ENCODE peak calls at places on chromosomes 11 and 22, in four cellular contexts. U is SK-N-SH, A is K562, C is GM12878. M is an unnamed sample.

GRCh38 chr11:19869946-19870589 is 157.4 kb downstream of the NAV2 start:
- DNase-seq in U (no peak), A (no peak), C (no peak), M (no peak)

GRCh38 chr22:44719586-44720368 is 17.8 kb downstream of the PRR5 start:
- DNase-seq in U (peak), A (no peak), C (no peak), M (no peak)

GRCh38 chr11:44681698-44682097 is 45.1 kb upstream of the TSPAN18 start:
- DNase-seq in U (no peak), A (no peak), C (no peak), M (no peak)

GRCh38 chr11:12288212-12288933 is 89.0 kb upstream of the PARVA start:
- DNase-seq in U (peak), A (peak), C (no peak), M (peak)

GRCh38 chr22:39242809-39243442 is 1.9 kb downstream of the PDGFB start:
- DNase-seq in U (no peak), A (peak), C (no peak), M (no peak)

GRCh38 chr11:18785416-18785815 is 6.2 kb downstream of the PTPN5 start:
- DNase-seq in U (peak), A (no peak), C (no peak), M (no peak)

GRCh38 chr22:38614331-38615122 is 41.7 kb downstream of the FAM227A start:
- DNase-seq in U (no peak), A (no peak), C (no peak), M (no peak)

GRCh38 chr11:124745835-124746620 is 6.0 kb downstream of the VSIG2 start:
- DNase-seq in U (no peak), A (peak), C (no peak), M (no peak)

GRCh38 chr11:115709297-115709696 is 205.1 kb upstream of the CADM1 start:
- DNase-seq in U (no peak), A (no peak), C (peak), M (no peak)

GRCh38 chr22:46604306-46604690 is 15.9 kb upstream of the GRAMD4 start:
- DNase-seq in U (no peak), A (peak), C (peak), M (no peak)

GRCh38 chr11:31487848-31488247 is 21.6 kb downstream of the IMMP1L start:
- DNase-seq in U (peak), A (no peak), C (no peak), M (no peak)

GRCh38 chr11:71209656-71210055 is 42.7 kb downstream of the SHANK2 start:
- DNase-seq in U (no peak), A (no peak), C (no peak), M (no peak)

GRCh38 chr11:11036185-11037161 is 178.6 kb upstream of the ZBED5 start:
- DNase-seq in U (peak), A (peak), C (no peak), M (no peak)

GRCh38 chr11:17742019-17742418 is 7.4 kb downstream of the KCNC1 start:
- DNase-seq in U (no peak), A (no peak), C (no peak), M (no peak)

GRCh38 chr11:55707029-55707428 is 45.0 kb downstream of the OR4C6 start:
- DNase-seq in U (peak), A (peak), C (peak), M (no peak)

GRCh38 chr22:32828150-32828549 is 26.6 kb downstream of the TIMP3 start:
- DNase-seq in U (no peak), A (no peak), C (no peak), M (no peak)

GRCh38 chr11:132784441-132784840 is 747.9 kb downstream of the OPCML start:
- DNase-seq in U (no peak), A (no peak), C (no peak), M (no peak)
- TF ChIP-seq NRF1 in U (no peak), A (no peak), C (no peak), M (no peak)

GRCh38 chr11:1755344-1756023 is 5.1 kb upstream of the IFITM10 start:
- DNase-seq in U (no peak), A (no peak), C (no peak), M (no peak)
- TF ChIP-seq NRF1 in U (no peak), A (no peak), C (no peak), M (no peak)

DNA sequence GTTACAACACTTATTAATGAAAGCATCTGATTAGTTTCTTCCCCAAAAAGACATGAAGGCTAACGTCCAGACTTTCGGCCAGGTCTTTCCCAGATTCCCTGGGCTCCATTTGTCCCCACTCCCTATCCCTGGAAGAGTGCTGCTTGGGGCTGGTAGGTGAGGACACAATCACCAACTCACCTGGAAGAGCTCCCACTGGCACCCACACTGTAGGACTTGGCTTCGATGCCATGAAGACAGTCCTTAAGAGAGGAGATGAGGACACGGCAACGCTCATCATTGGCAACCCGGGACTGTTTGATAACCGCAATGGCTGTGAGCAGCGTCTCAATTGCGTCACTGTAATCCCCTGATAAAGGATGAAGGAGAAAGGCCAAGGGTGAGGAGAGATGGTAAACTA is 18.2 kb downstream of the CPSF7 start:
- DNase-seq in U (no peak), A (no peak), C (no peak), M (no peak)
- TF ChIP-seq NRF1 in U (no peak), A (no peak), C (no peak), M (no peak)

GRCh38 chr11:86797133-86797532 is 3.2 kb upstream of the PRSS23 start:
- DNase-seq in U (no peak), A (no peak), C (no peak), M (no peak)

GRCh38 chr11:86799680-86800075 is 664 bp upstream of the PRSS23 start:
- DNase-seq in U (peak), A (no peak), C (no peak), M (no peak)

GRCh38 chr11:86800076-86800955 is at the start of gene PRSS23:
- DNase-seq in U (peak), A (peak), C (no peak), M (no peak)

GRCh38 chr11:86800956-86801264 is 568 bp downstream of the PRSS23 start:
- DNase-seq in U (no peak), A (no peak), C (no peak), M (no peak)

DNA sequence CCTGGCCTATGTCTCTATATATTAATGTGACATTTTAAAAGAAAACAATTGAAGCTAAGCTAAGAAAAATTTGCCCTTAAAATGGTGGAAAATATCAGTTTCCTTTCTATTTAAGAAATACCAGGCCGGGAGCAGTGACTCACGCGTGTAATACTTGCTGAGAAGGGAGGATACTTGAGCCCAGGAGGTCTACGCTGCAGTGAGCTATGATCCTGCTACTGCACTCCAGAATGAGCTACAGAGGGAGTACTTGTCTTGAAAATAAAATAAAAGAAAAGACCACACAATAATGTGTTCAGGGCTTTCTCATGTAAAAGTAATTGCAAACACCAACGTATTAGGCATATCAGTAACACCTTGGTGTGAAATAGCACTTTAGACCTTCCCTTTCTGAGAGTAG is 1.4 kb upstream of the PRSS23 start:
- DNase-seq in U (no peak), A (no peak), C (no peak), M (no peak)
- TF ChIP-seq NRF1 in U (no peak), A (no peak), C (no peak), M (no peak)

DNA sequence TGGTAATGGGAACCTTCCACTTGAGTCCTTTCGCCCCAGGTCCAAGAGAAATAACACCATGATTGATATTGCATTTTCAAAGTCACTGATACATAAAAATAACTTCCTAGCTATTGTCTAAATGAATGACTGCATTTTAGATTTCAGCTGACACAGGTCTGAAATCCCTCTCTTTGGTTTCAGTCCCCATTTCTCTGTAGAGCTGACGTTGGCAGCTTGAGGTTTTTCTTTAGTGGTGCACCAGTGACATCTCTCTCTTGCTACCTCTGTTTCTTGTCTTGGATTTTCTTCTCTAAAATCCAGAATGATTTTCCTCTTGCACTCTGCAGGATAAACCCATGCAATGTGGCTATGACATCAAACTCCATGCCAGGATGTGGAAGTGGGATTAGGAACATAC is 31.7 kb upstream of the SORL1 start:
- DNase-seq in U (no peak), A (no peak), C (no peak), M (no peak)
- TF ChIP-seq NRF1 in U (no peak), A (no peak), C (no peak), M (no peak)

DNA sequence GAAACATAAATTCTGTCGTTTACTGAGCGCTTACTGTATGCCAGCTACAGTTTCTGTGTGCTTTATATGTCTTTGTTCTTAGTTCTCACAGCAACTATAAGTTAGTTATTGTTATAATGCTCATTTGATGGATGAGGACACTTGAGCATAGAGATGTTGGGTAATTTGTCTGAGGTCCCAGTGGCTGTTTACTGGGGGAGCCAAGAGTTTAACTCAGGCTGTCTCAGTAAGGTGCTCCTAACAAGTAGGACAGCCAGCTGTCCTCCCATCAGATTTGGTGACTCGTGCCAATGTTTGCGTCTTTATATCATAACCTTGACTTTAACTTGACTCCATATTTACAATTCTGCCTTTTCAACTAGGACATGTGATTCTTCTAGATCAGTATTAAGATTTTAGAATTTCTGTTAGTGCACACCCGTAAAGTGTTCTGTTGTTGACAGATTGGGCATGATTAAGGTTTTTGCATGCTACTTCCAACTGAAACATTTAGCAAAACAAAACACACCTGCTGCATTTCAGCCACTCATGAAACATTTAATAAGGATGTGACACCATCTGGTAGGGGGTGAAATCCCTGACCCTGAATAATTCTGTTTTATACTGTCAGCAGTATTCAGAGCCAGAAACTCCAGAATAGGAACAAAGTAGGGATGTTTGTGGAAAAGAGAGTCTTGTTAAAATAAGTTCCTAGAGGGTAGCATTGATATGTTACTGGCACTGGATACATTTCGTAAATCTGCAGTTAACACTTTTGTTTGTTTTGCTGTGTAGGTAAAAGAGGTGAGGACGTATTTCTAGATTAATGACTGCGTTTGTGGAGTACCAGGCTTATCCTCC is 1.9 kb downstream of the REXO2 start:
- DNase-seq in U (no peak), A (no peak), C (no peak), M (no peak)
- TF ChIP-seq NRF1 in U (no peak), A (no peak), C (no peak), M (no peak)